ENCODE peak calls at places on chromosomes 1 and 21, in four cellular contexts. One of them, this sample, is unnamed.

GRCh38 chr1:30879940-30880339 is 28.6 kb downstream of the SDC3 start:
- DNase-seq in left ventricle myocardium inferior: no peak
- DNase-seq in NCI-H524 treated with DMSO at 0.1 percent for 48 hours: no peak
- DNase-seq in RKO: no peak
- DNase-seq in this sample: no peak

GRCh38 chr1:59195151-59195550 is 101.7 kb upstream of the FGGY start:
- DNase-seq in left ventricle myocardium inferior: no peak
- DNase-seq in NCI-H524 treated with DMSO at 0.1 percent for 48 hours: no peak
- DNase-seq in RKO: no peak
- DNase-seq in this sample: no peak

GRCh38 chr1:185317886-185318310 is 855 bp upstream of the IVNS1ABP start:
- DNase-seq in left ventricle myocardium inferior: no peak
- DNase-seq in NCI-H524 treated with DMSO at 0.1 percent for 48 hours: no peak
- DNase-seq in RKO: peak
- DNase-seq in this sample: peak

GRCh38 chr1:46131727-46132528 is 501 bp downstream of the PIK3R3 start:
- DNase-seq in left ventricle myocardium inferior: no peak
- DNase-seq in NCI-H524 treated with DMSO at 0.1 percent for 48 hours: no peak
- DNase-seq in RKO: peak
- DNase-seq in this sample: peak

GRCh38 chr1:61053281-61053711 is 29.1 kb upstream of the NFIA start:
- DNase-seq in left ventricle myocardium inferior: no peak
- DNase-seq in NCI-H524 treated with DMSO at 0.1 percent for 48 hours: no peak
- DNase-seq in RKO: no peak
- DNase-seq in this sample: no peak

GRCh38 chr1:76843821-76844448 is 23.3 kb upstream of the ST6GALNAC5 start:
- DNase-seq in left ventricle myocardium inferior: no peak
- DNase-seq in NCI-H524 treated with DMSO at 0.1 percent for 48 hours: no peak
- DNase-seq in RKO: no peak
- DNase-seq in this sample: peak

GRCh38 chr21:42220138-42220701 is 1.3 kb downstream of the ABCG1 start:
- DNase-seq in left ventricle myocardium inferior: peak
- DNase-seq in NCI-H524 treated with DMSO at 0.1 percent for 48 hours: peak
- DNase-seq in RKO: no peak
- DNase-seq in this sample: peak

GRCh38 chr1:60033066-60033465 is 40.5 kb downstream of the C1orf87 start:
- DNase-seq in left ventricle myocardium inferior: no peak
- DNase-seq in NCI-H524 treated with DMSO at 0.1 percent for 48 hours: no peak
- DNase-seq in RKO: no peak
- DNase-seq in this sample: no peak

GRCh38 chr21:45591619-45592207 is 49.5 kb upstream of the SLC19A1 start:
- DNase-seq in left ventricle myocardium inferior: no peak
- DNase-seq in NCI-H524 treated with DMSO at 0.1 percent for 48 hours: no peak
- DNase-seq in RKO: no peak
- DNase-seq in this sample: no peak

GRCh38 chr1:39960461-39960958 is 5.6 kb downstream of the MFSD2A start:
- DNase-seq in left ventricle myocardium inferior: peak
- DNase-seq in NCI-H524 treated with DMSO at 0.1 percent for 48 hours: no peak
- DNase-seq in RKO: no peak
- DNase-seq in this sample: no peak

GRCh38 chr21:38379171-38379570 is 119.1 kb downstream of the ERG start:
- DNase-seq in left ventricle myocardium inferior: no peak
- DNase-seq in NCI-H524 treated with DMSO at 0.1 percent for 48 hours: no peak
- DNase-seq in RKO: no peak
- DNase-seq in this sample: no peak

GRCh38 chr1:204445860-204446412 is 34.3 kb upstream of the PPP1R15B start:
- DNase-seq in left ventricle myocardium inferior: no peak
- DNase-seq in NCI-H524 treated with DMSO at 0.1 percent for 48 hours: peak
- DNase-seq in RKO: peak
- DNase-seq in this sample: peak

GRCh38 chr1:172638885-172639831 is 19.7 kb upstream of the FASLG start:
- DNase-seq in left ventricle myocardium inferior: no peak
- DNase-seq in NCI-H524 treated with DMSO at 0.1 percent for 48 hours: no peak
- DNase-seq in RKO: peak
- DNase-seq in this sample: peak

GRCh38 chr1:244970236-244970652 is 105.9 kb upstream of the HNRNPU start:
- DNase-seq in left ventricle myocardium inferior: peak
- DNase-seq in NCI-H524 treated with DMSO at 0.1 percent for 48 hours: peak
- DNase-seq in RKO: peak
- DNase-seq in this sample: peak